ENCODE peak calls at places on chromosomes 11 and 22, in nine cellular contexts. J is WTC11, N is adrenal gland, C is hepatocyte, E is fibroblast of the aortic adventitia, M is heart right ventricle, A is GM13976, O is upper lobe of right lung, Q is GM10248. I is an unnamed sample.

GRCh38 chr11:123235117-123235686 is 40.2 kb upstream of the CLMP start:
- DNase-seq in Q (no peak), A (no peak), M (peak; percentile 53), N (peak; percentile 80), C (no peak), O (no peak), E (peak; percentile 54), J (peak; percentile 75), I (no peak)

GRCh38 chr11:74966651-74967050 is 17.6 kb downstream of the SPCS2 start:
- DNase-seq in N (no peak), J (no peak), A (no peak), Q (no peak), C (no peak), O (no peak), E (no peak), M (no peak), I (no peak)

GRCh38 chr11:2816517-2816916 is 69.1 kb downstream of the CDKN1C start:
- DNase-seq in N (no peak), Q (no peak), A (no peak), O (peak; percentile 35), J (no peak), M (no peak), C (no peak), E (no peak), I (no peak)

GRCh38 chr11:5297671-5298070 is 4.1 kb downstream of the OR51B4 start:
- DNase-seq in E (peak; percentile 61), J (no peak), M (no peak), A (no peak), Q (no peak), C (no peak), O (no peak), N (no peak), I (no peak)

GRCh38 chr22:23233746-23234408 is 53.6 kb downstream of the BCR start:
- DNase-seq in A (no peak), O (no peak), J (no peak), M (no peak), E (peak; percentile 70), N (no peak), Q (no peak), C (peak; percentile 52), I (no peak)

GRCh38 chr11:59801160-59801706 is 9.3 kb downstream of the MRPL16 start:
- DNase-seq in J (no peak), O (no peak), Q (no peak), E (no peak), N (no peak), C (no peak), A (no peak), M (no peak), I (no peak)

GRCh38 chr11:28417601-28418323 is 309.6 kb downstream of the METTL15 start:
- DNase-seq in Q (no peak), A (no peak), N (no peak), C (no peak), M (no peak), J (no peak), O (no peak), E (no peak), I (no peak)

GRCh38 chr11:20172721-20173447 is 12.6 kb upstream of the DBX1 start:
- DNase-seq in N (no peak), O (no peak), J (no peak), C (no peak), E (no peak), M (no peak), A (no peak), Q (no peak), I (no peak)

GRCh38 chr22:33785283-33785991 is 134.8 kb downstream of the LARGE1 start:
- DNase-seq in J (no peak), C (no peak), M (no peak), A (no peak), N (no peak), E (peak; percentile 83), Q (no peak), O (no peak), I (peak; percentile 36)

GRCh38 chr11:112219476-112220232 is 6.6 kb upstream of the PTS start:
- DNase-seq in E (peak; percentile 91), O (no peak), M (no peak), A (peak; percentile 72), N (peak; percentile 74), Q (peak; percentile 68), C (peak; percentile 77), J (no peak), I (peak; percentile 74)

GRCh38 chr11:18730020-18730419 is 4.0 kb upstream of the IGSF22 start:
- DNase-seq in C (no peak), A (no peak), N (no peak), O (no peak), J (no peak), Q (no peak), M (no peak), E (no peak), I (no peak)

DNA sequence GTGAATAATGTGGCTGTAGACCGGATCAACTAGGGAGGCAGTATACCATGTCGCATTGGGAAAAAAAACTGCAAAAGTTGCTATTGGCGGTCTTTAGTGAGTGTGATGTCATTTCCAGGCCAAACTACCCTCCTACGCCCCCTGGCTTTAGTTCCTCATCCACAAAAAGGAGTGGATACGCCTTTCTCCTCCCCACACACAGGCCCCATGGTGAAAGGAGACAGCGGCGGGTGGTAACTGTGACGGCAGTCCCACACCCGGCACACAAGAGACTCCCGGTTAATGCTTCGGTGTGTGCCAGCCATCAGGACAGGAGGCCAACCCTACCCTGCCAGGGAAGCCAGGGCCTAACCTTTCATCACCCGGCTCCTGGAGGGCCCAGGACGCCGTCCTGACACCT is 11.0 kb downstream of the TP53I11 start:
- DNase-seq in E (no peak), N (no peak), A (no peak), Q (no peak), O (no peak), C (no peak), J (no peak), M (peak; percentile 40), I (no peak)
- TF ChIP-seq CTCF in E (peak; percentile 34), N (no peak), A (no peak), Q (no peak), O (peak; percentile 12), C (peak; percentile 5), J (peak; percentile 31), M (peak; percentile 36), I (no peak)

DNA sequence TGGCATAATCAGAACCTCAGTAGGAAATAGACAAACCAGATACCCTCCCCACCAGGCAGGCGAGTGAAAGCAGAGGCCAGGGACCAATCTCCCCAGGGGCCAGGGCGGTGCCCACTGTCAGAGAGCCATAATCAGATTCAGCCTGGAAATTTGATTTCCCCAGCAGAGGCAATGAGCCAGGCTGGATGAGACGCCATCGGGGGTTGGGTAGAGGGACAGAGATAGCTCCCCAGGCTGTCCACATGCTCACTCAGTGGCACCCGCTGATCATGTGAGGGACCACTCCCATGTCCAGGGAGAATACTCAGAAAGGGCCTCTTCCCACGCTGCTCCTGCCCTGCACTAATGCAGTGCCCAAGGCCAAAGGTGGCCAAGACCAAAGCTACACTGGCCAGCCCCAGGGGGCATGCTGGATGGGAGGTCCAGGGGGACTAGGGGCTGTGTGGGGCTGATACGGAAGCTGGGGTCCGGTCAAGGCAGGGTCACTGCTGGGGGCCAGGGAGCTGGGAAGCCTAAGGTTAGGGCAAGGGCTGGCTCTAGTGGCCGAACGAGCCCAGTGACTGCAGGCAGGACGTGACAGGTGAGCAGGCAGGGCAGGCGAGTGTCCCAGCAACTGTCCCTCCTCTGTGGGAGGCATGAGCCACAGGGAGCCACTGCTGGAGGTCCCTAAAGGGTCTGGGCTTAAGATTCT is 19.8 kb downstream of the ARVCF start:
- DNase-seq in M (peak; percentile 11), A (no peak), C (no peak), E (peak; percentile 12), J (no peak), N (peak; percentile 90), Q (no peak), O (no peak), I (no peak)
- TF ChIP-seq CTCF in M (no peak), A (no peak), C (no peak), E (no peak), J (no peak), N (no peak), Q (no peak), O (no peak), I (no peak)

DNA sequence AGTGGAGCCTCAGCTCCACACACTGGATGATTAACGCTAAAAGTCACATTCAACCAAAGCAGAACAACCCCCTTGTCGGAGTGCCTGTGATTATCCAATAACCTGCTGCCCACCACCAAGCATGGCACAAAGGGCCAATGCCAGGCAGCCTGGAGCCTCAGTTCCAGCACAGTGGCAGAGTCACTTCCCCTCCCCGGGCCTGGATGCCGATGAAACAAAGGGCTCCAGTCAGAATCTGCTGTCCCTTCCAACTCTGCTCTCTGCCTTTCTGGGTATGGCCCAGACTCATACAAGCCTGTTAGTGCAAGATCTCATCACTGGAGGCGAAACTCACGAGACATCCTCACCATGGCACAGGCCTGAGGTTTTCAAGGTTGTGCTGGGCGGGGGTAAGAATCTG is 52.1 kb downstream of the CLTCL1 start:
- DNase-seq in A (no peak), Q (no peak), E (no peak), O (no peak), N (no peak), J (no peak), M (no peak), C (no peak), I (no peak)
- TF ChIP-seq CTCF in A (no peak), Q (no peak), E (no peak), O (no peak), N (no peak), J (no peak), M (no peak), C (no peak), I (no peak)

DNA sequence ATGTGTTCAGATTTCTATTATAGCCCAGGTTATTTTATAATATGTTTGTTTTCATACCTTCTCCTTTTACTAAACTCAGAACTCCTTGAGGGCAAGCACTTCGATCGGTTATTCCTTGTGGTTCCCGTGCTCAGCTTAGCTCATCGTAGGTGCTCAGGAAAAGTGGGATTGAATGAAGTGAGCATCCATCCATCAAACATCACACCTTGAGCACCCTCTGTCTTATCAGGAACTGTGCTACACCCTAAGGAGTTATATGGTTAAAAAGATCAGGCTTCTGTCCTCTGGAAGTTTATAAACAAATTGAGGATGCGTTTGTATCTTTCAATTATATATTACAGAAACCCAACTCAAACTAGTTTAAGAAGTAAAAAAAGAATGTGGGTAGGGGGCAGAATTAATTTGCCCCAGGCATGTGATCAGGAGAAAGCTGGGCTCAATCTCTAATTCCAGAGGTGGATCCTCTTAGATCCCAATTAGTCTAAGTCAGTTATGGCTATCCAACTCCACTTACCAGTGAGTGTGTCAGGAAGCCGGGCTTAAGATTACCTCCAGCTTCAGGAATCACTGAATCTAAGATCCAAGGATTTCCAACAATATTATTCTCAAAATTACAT is 59.9 kb upstream of the RRAS2 start:
- DNase-seq in A (peak; percentile 44), J (peak; percentile 34), N (no peak), O (no peak), M (no peak), C (peak; percentile 48), Q (peak; percentile 30), E (no peak), I (peak; percentile 22)
- TF ChIP-seq CTCF in A (peak; percentile 40), J (no peak), N (peak; percentile 26), O (peak; percentile 27), M (no peak), C (peak; percentile 37), Q (peak; percentile 35), E (peak; percentile 22), I (peak; percentile 62)

GRCh38 chr11:46736146-46736545 is 17.1 kb downstream of the F2 start:
- DNase-seq in E (no peak), M (no peak), J (no peak), Q (no peak), A (no peak), C (no peak), N (no peak), O (no peak), I (no peak)
- TF ChIP-seq CTCF in E (no peak), M (no peak), J (no peak), Q (no peak), A (no peak), C (no peak), N (no peak), O (no peak), I (no peak)